ENCODE peak calls at places on chromosomes 4 and X, in six cellular contexts. One of them, this sample, is unnamed. For H3K27me3, the result is how much of the 10 kb centered on the place peaks cover.

GRCh38 chrX:108261541-108262218 is 170.1 kb downstream of the ATG4A start:
- DNase-seq in mesenchymal stem cell: peak
- DNase-seq in left ventricle myocardium inferior: no peak
- DNase-seq in thyroid gland: no peak
- DNase-seq in ascending aorta: no peak
- DNase-seq in pancreas: no peak
- DNase-seq in this sample: no peak

GRCh38 chr4:163991268-163991667 is 496.8 kb downstream of the TMA16 start:
- DNase-seq in mesenchymal stem cell: no peak
- DNase-seq in left ventricle myocardium inferior: no peak
- DNase-seq in thyroid gland: no peak
- DNase-seq in ascending aorta: no peak
- DNase-seq in pancreas: no peak
- DNase-seq in this sample: no peak

GRCh38 chrX:129783176-129783776 is 3.5 kb downstream of the SASH3 start:
- DNase-seq in mesenchymal stem cell: no peak
- DNase-seq in left ventricle myocardium inferior: no peak
- DNase-seq in thyroid gland: no peak
- DNase-seq in ascending aorta: peak
- DNase-seq in pancreas: no peak
- DNase-seq in this sample: no peak

GRCh38 chrX:44036336-44036735 is 63.1 kb upstream of the NDP start:
- DNase-seq in mesenchymal stem cell: peak
- DNase-seq in left ventricle myocardium inferior: no peak
- DNase-seq in thyroid gland: no peak
- DNase-seq in ascending aorta: no peak
- DNase-seq in pancreas: no peak
- DNase-seq in this sample: no peak

GRCh38 chrX:103396186-103396585 is 19.8 kb downstream of the BEX3 start:
- DNase-seq in mesenchymal stem cell: no peak
- DNase-seq in left ventricle myocardium inferior: no peak
- DNase-seq in thyroid gland: no peak
- DNase-seq in ascending aorta: no peak
- DNase-seq in pancreas: no peak
- DNase-seq in this sample: no peak

GRCh38 chrX:152958047-152958446 is 35.9 kb downstream of the PNMA5 start:
- DNase-seq in mesenchymal stem cell: no peak
- DNase-seq in left ventricle myocardium inferior: no peak
- DNase-seq in thyroid gland: no peak
- DNase-seq in ascending aorta: no peak
- DNase-seq in pancreas: no peak
- DNase-seq in this sample: no peak

GRCh38 chr4:25795091-25795490 is 67.7 kb downstream of the SEL1L3 start:
- DNase-seq in mesenchymal stem cell: no peak
- DNase-seq in left ventricle myocardium inferior: no peak
- DNase-seq in thyroid gland: no peak
- DNase-seq in ascending aorta: no peak
- DNase-seq in pancreas: no peak
- DNase-seq in this sample: no peak

GRCh38 chr4:150181536-150181935 is 103.3 kb downstream of the DCLK2 start:
- DNase-seq in mesenchymal stem cell: peak
- DNase-seq in left ventricle myocardium inferior: no peak
- DNase-seq in thyroid gland: no peak
- DNase-seq in ascending aorta: no peak
- DNase-seq in pancreas: no peak
- DNase-seq in this sample: no peak

GRCh38 chrX:1059576-1060561 is 152.6 kb downstream of the CRLF2 start:
- DNase-seq in mesenchymal stem cell: no peak
- DNase-seq in left ventricle myocardium inferior: no peak
- DNase-seq in thyroid gland: no peak
- DNase-seq in ascending aorta: peak
- DNase-seq in pancreas: no peak
- DNase-seq in this sample: peak

GRCh38 chr4:36280555-36280954 is 861 bp upstream of the DTHD1 start:
- DNase-seq in mesenchymal stem cell: no peak
- DNase-seq in left ventricle myocardium inferior: no peak
- DNase-seq in thyroid gland: peak
- DNase-seq in ascending aorta: no peak
- DNase-seq in pancreas: no peak
- DNase-seq in this sample: no peak

GRCh38 chr4:77699731-77700210 is 94.2 kb downstream of the CXCL13 start:
- DNase-seq in mesenchymal stem cell: peak
- DNase-seq in left ventricle myocardium inferior: no peak
- DNase-seq in thyroid gland: no peak
- DNase-seq in ascending aorta: no peak
- DNase-seq in pancreas: no peak
- DNase-seq in this sample: no peak

GRCh38 chrX:45007598-45007997 is 134.6 kb downstream of the KDM6A start:
- DNase-seq in mesenchymal stem cell: no peak
- DNase-seq in left ventricle myocardium inferior: no peak
- DNase-seq in thyroid gland: no peak
- DNase-seq in ascending aorta: no peak
- DNase-seq in pancreas: no peak
- DNase-seq in this sample: no peak

GRCh38 chr4:81508786-81509574 is 37.3 kb upstream of the RASGEF1B start:
- DNase-seq in mesenchymal stem cell: no peak
- DNase-seq in left ventricle myocardium inferior: no peak
- DNase-seq in thyroid gland: peak
- DNase-seq in ascending aorta: no peak
- DNase-seq in pancreas: no peak
- DNase-seq in this sample: no peak

GRCh38 chr4:173503330-173504180 is 26.5 kb downstream of the HAND2 start:
- DNase-seq in mesenchymal stem cell: no peak
- DNase-seq in left ventricle myocardium inferior: no peak
- DNase-seq in thyroid gland: no peak
- DNase-seq in ascending aorta: no peak
- DNase-seq in pancreas: no peak
- DNase-seq in this sample: no peak

GRCh38 chr4:153748378-153748777 is 11.4 kb downstream of the RNF175 start:
- DNase-seq in mesenchymal stem cell: peak
- DNase-seq in left ventricle myocardium inferior: no peak
- DNase-seq in thyroid gland: peak
- DNase-seq in ascending aorta: peak
- DNase-seq in pancreas: no peak
- DNase-seq in this sample: no peak

GRCh38 chr4:88244821-88245579 is 39.4 kb downstream of the PPM1K start:
- DNase-seq in mesenchymal stem cell: no peak
- DNase-seq in left ventricle myocardium inferior: no peak
- DNase-seq in thyroid gland: peak
- DNase-seq in ascending aorta: no peak
- DNase-seq in pancreas: no peak
- DNase-seq in this sample: no peak

GRCh38 chrX:74420194-74421035 is 878 bp upstream of the SLC16A2 start:
- DNase-seq in mesenchymal stem cell: peak
- DNase-seq in left ventricle myocardium inferior: peak
- DNase-seq in thyroid gland: peak
- DNase-seq in ascending aorta: peak
- DNase-seq in pancreas: peak
- DNase-seq in this sample: peak

GRCh38 chrX:19683817-19684216 is 168.5 kb upstream of the MAP3K15 start:
- DNase-seq in mesenchymal stem cell: no peak
- DNase-seq in left ventricle myocardium inferior: no peak
- DNase-seq in thyroid gland: no peak
- DNase-seq in ascending aorta: no peak
- DNase-seq in pancreas: no peak
- DNase-seq in this sample: no peak

GRCh38 chrX:40784516-40785151 is 49.3 kb upstream of the MED14 start:
- DNase-seq in mesenchymal stem cell: peak
- DNase-seq in left ventricle myocardium inferior: no peak
- DNase-seq in thyroid gland: no peak
- DNase-seq in ascending aorta: no peak
- DNase-seq in pancreas: no peak
- DNase-seq in this sample: no peak

GRCh38 chrX:39730671-39731389 is 366.9 kb downstream of the BCOR start:
- DNase-seq in mesenchymal stem cell: peak
- DNase-seq in left ventricle myocardium inferior: peak
- DNase-seq in thyroid gland: peak
- DNase-seq in ascending aorta: peak
- DNase-seq in pancreas: peak
- DNase-seq in this sample: peak

GRCh38 chr4:182240161-182241130 is 2.8 kb upstream of the TENM3 start:
- DNase-seq in mesenchymal stem cell: peak
- DNase-seq in left ventricle myocardium inferior: no peak
- DNase-seq in thyroid gland: no peak
- DNase-seq in ascending aorta: no peak
- DNase-seq in pancreas: no peak
- DNase-seq in this sample: no peak

GRCh38 chr4:6250235-6250983 is 19.2 kb upstream of the WFS1 start:
- DNase-seq in mesenchymal stem cell: peak
- DNase-seq in left ventricle myocardium inferior: no peak
- DNase-seq in thyroid gland: no peak
- DNase-seq in ascending aorta: no peak
- DNase-seq in pancreas: no peak
- DNase-seq in this sample: no peak

GRCh38 chr4:6245246-6246169 is 24.1 kb upstream of the WFS1 start:
- DNase-seq in mesenchymal stem cell: no peak
- DNase-seq in left ventricle myocardium inferior: peak
- DNase-seq in thyroid gland: peak
- DNase-seq in ascending aorta: no peak
- DNase-seq in pancreas: no peak
- DNase-seq in this sample: no peak

GRCh38 chr4:6246170-6246634 is 23.4 kb upstream of the WFS1 start:
- DNase-seq in mesenchymal stem cell: no peak
- DNase-seq in left ventricle myocardium inferior: no peak
- DNase-seq in thyroid gland: no peak
- DNase-seq in ascending aorta: no peak
- DNase-seq in pancreas: no peak
- DNase-seq in this sample: no peak

GRCh38 chr4:6250984-6251295 is 18.7 kb upstream of the WFS1 start:
- DNase-seq in mesenchymal stem cell: no peak
- DNase-seq in left ventricle myocardium inferior: no peak
- DNase-seq in thyroid gland: no peak
- DNase-seq in ascending aorta: no peak
- DNase-seq in pancreas: no peak
- DNase-seq in this sample: no peak

GRCh38 chr4:6248394-6248793 is 21.3 kb upstream of the WFS1 start:
- DNase-seq in mesenchymal stem cell: no peak
- DNase-seq in left ventricle myocardium inferior: no peak
- DNase-seq in thyroid gland: no peak
- DNase-seq in ascending aorta: no peak
- DNase-seq in pancreas: no peak
- DNase-seq in this sample: no peak
- H3K27me3 ChIP-seq in mesenchymal stem cell: under half
- H3K27me3 ChIP-seq in left ventricle myocardium inferior: half or more
- H3K27me3 ChIP-seq in thyroid gland: under half
- H3K27me3 ChIP-seq in ascending aorta: under half
- H3K27me3 ChIP-seq in pancreas: under half
- H3K27me3 ChIP-seq in this sample: under half

GRCh38 chr4:118989098-118990080 is 100.7 kb downstream of the SYNPO2 start:
- DNase-seq in mesenchymal stem cell: peak
- DNase-seq in left ventricle myocardium inferior: no peak
- DNase-seq in thyroid gland: no peak
- DNase-seq in ascending aorta: no peak
- DNase-seq in pancreas: no peak
- DNase-seq in this sample: no peak
- H3K4me3 ChIP-seq in mesenchymal stem cell: no peak
- H3K4me3 ChIP-seq in left ventricle myocardium inferior: no peak
- H3K4me3 ChIP-seq in thyroid gland: no peak
- H3K4me3 ChIP-seq in ascending aorta: no peak
- H3K4me3 ChIP-seq in pancreas: no peak
- H3K4me3 ChIP-seq in this sample: no peak

GRCh38 chr4:155999743-156000142 is 46.1 kb upstream of the CTSO start:
- DNase-seq in mesenchymal stem cell: peak
- DNase-seq in left ventricle myocardium inferior: no peak
- DNase-seq in thyroid gland: no peak
- DNase-seq in ascending aorta: no peak
- DNase-seq in pancreas: no peak
- DNase-seq in this sample: no peak
- H3K27me3 ChIP-seq in mesenchymal stem cell: under half
- H3K27me3 ChIP-seq in left ventricle myocardium inferior: under half
- H3K27me3 ChIP-seq in thyroid gland: under half
- H3K27me3 ChIP-seq in ascending aorta: under half
- H3K27me3 ChIP-seq in pancreas: under half
- H3K27me3 ChIP-seq in this sample: under half

DNA sequence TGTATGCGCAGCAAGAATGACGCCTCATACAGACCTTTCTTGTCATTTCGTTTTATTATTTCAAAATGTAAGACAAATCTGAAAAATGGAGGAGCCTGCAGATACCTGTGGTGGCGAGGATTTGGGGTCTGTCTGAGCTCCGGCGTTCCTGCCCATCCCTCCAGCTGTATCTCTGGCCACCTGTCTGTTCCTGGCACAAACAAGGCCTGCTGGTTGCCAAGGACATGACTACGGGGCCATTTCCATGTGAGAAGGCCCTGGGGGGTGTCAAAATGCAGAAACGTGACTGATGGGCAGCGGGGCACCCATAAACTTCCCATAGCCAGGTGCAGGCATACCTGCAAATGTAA is 591 bp upstream of the TSPAN7 start:
- DNase-seq in mesenchymal stem cell: no peak
- DNase-seq in left ventricle myocardium inferior: no peak
- DNase-seq in thyroid gland: no peak
- DNase-seq in ascending aorta: no peak
- DNase-seq in pancreas: peak
- DNase-seq in this sample: peak
- H3K4me3 ChIP-seq in mesenchymal stem cell: peak
- H3K4me3 ChIP-seq in left ventricle myocardium inferior: peak
- H3K4me3 ChIP-seq in thyroid gland: no peak
- H3K4me3 ChIP-seq in ascending aorta: peak
- H3K4me3 ChIP-seq in pancreas: peak
- H3K4me3 ChIP-seq in this sample: peak

GRCh38 chr4:37537484-37537883 is 148.7 kb downstream of the RELL1 start:
- DNase-seq in mesenchymal stem cell: no peak
- DNase-seq in left ventricle myocardium inferior: no peak
- DNase-seq in thyroid gland: no peak
- DNase-seq in ascending aorta: no peak
- DNase-seq in pancreas: no peak
- DNase-seq in this sample: no peak
- H3K27me3 ChIP-seq in mesenchymal stem cell: under half
- H3K27me3 ChIP-seq in left ventricle myocardium inferior: under half
- H3K27me3 ChIP-seq in thyroid gland: under half
- H3K27me3 ChIP-seq in ascending aorta: under half
- H3K27me3 ChIP-seq in pancreas: under half
- H3K27me3 ChIP-seq in this sample: under half